ENCODE peak calls at places on chromosome 9, in five cellular contexts. Q is fibroblast of the aortic adventitia, B is transverse colon, Y is heart right ventricle, S is mesothelial cell of epicardium. C is an unnamed sample.

GRCh38 chr9:83233647-83234046 is 170.7 kb upstream of the RASEF start:
- DNase-seq in Q (no peak), B (no peak), Y (no peak), S (no peak), C (no peak)

GRCh38 chr9:128371622-128372117 is 496 bp downstream of the URM1 start:
- DNase-seq in Q (no peak), B (no peak), Y (no peak), S (no peak), C (no peak)

GRCh38 chr9:137382728-137383452 is 40.1 kb downstream of the EXD3 start:
- DNase-seq in Q (no peak), B (no peak), Y (no peak), S (no peak), C (no peak)

GRCh38 chr9:124284237-124284831 is 26.6 kb downstream of the NEK6 start:
- DNase-seq in Q (peak), B (no peak), Y (peak), S (no peak), C (no peak)

GRCh38 chr9:113577525-113578261 is 114.2 kb downstream of the RGS3 start:
- DNase-seq in Q (peak), B (no peak), Y (no peak), S (no peak), C (no peak)

GRCh38 chr9:92607088-92607487 is 62.8 kb downstream of the IPPK start:
- DNase-seq in Q (peak), B (no peak), Y (no peak), S (no peak), C (no peak)

GRCh38 chr9:91178281-91179236 is 183.2 kb downstream of the AUH start:
- DNase-seq in Q (no peak), B (peak), Y (no peak), S (no peak), C (no peak)

GRCh38 chr9:3880851-3881250 is 355.1 kb upstream of the RFX3 start:
- DNase-seq in Q (peak), B (no peak), Y (no peak), S (no peak), C (no peak)

GRCh38 chr9:16542290-16542689 is 328.2 kb downstream of the BNC2 start:
- DNase-seq in Q (no peak), B (no peak), Y (no peak), S (no peak), C (no peak)

GRCh38 chr9:92706218-92706940 is 36.4 kb upstream of the IPPK start:
- DNase-seq in Q (no peak), B (no peak), Y (no peak), S (no peak), C (no peak)

GRCh38 chr9:107019216-107019615 is 156.2 kb downstream of the ZNF462 start:
- DNase-seq in Q (peak), B (no peak), Y (no peak), S (no peak), C (no peak)

GRCh38 chr9:137381501-137382443 is 41.2 kb downstream of the EXD3 start:
- DNase-seq in Q (no peak), B (no peak), Y (no peak), S (no peak), C (no peak)

GRCh38 chr9:98707158-98708102 is 1.3 kb downstream of the GABBR2 start:
- DNase-seq in Q (peak), B (no peak), Y (peak), S (no peak), C (no peak)

GRCh38 chr9:8718121-8718725 is 918.6 kb upstream of the DMAC1 start:
- DNase-seq in Q (peak), B (no peak), Y (no peak), S (no peak), C (no peak)

GRCh38 chr9:16672501-16672900 is 198.0 kb downstream of the BNC2 start:
- DNase-seq in Q (no peak), B (no peak), Y (no peak), S (no peak), C (no peak)

GRCh38 chr9:82332774-82333152 is 344.2 kb downstream of the SPATA31D1 start:
- DNase-seq in Q (no peak), B (no peak), Y (no peak), S (no peak), C (no peak)

GRCh38 chr9:976258-976804 is at the start of gene DMRT3:
- DNase-seq in Q (no peak), B (no peak), Y (no peak), S (peak), C (no peak)

GRCh38 chr9:132589148-132590036 is 7.0 kb downstream of the BARHL1 start:
- DNase-seq in Q (no peak), B (no peak), Y (no peak), S (no peak), C (no peak)

GRCh38 chr9:101738566-101739183 is at the start of gene GRIN3A:
- DNase-seq in Q (no peak), B (peak), Y (peak), S (peak), C (no peak)

GRCh38 chr9:18159254-18159653 is 314.7 kb upstream of the ADAMTSL1 start:
- DNase-seq in Q (no peak), B (no peak), Y (no peak), S (no peak), C (no peak)

GRCh38 chr9:85118990-85119755 is 449.6 kb downstream of the NTRK2 start:
- DNase-seq in Q (peak), B (no peak), Y (no peak), S (no peak), C (no peak)

GRCh38 chr9:115367780-115368179 is 249.8 kb upstream of the TNC start:
- DNase-seq in Q (peak), B (no peak), Y (no peak), S (no peak), C (no peak)

GRCh38 chr9:38443181-38443580 is 18.9 kb upstream of the IGFBPL1 start:
- DNase-seq in Q (no peak), B (no peak), Y (no peak), S (no peak), C (no peak)

GRCh38 chr9:128104171-128104618 is 23.3 kb downstream of the PTGES2 start:
- DNase-seq in Q (peak), B (peak), Y (no peak), S (no peak), C (no peak)

GRCh38 chr9:35029241-35029640 is 39.7 kb downstream of the DNAJB5 start:
- DNase-seq in Q (no peak), B (no peak), Y (no peak), S (no peak), C (no peak)

GRCh38 chr9:84254972-84255371 is 85.6 kb downstream of the SLC28A3 start:
- DNase-seq in Q (no peak), B (peak), Y (no peak), S (no peak), C (no peak)

GRCh38 chr9:79572891-79573696 is 1.3 kb downstream of the TLE4 start:
- DNase-seq in Q (no peak), B (peak), Y (peak), S (peak), C (peak)

GRCh38 chr9:106864533-106865143 is 1.7 kb downstream of the ZNF462 start:
- DNase-seq in Q (peak), B (no peak), Y (no peak), S (no peak), C (no peak)

GRCh38 chr9:4297795-4298254 is 2.0 kb downstream of the GLIS3 start:
- DNase-seq in Q (peak), B (peak), Y (peak), S (peak), C (no peak)

GRCh38 chr9:137666950-137667670 is 48.3 kb downstream of the EHMT1 start:
- DNase-seq in Q (no peak), B (peak), Y (no peak), S (no peak), C (no peak)

GRCh38 chr9:35695801-35696420 is 6.2 kb upstream of the TPM2 start:
- DNase-seq in Q (no peak), B (no peak), Y (no peak), S (no peak), C (no peak)

GRCh38 chr9:130962418-130963316 is 23.6 kb upstream of the FIBCD1 start:
- DNase-seq in Q (peak), B (no peak), Y (no peak), S (no peak), C (no peak)

GRCh38 chr9:83154087-83154736 is 91.3 kb upstream of the RASEF start:
- DNase-seq in Q (peak), B (no peak), Y (no peak), S (no peak), C (no peak)

GRCh38 chr9:82010711-82011110 is 22.1 kb downstream of the SPATA31D1 start:
- DNase-seq in Q (no peak), B (no peak), Y (no peak), S (no peak), C (no peak)

GRCh38 chr9:6552033-6552737 is 93.3 kb downstream of the GLDC start:
- DNase-seq in Q (peak), B (no peak), Y (no peak), S (no peak), C (no peak)
- TF ChIP-seq CTCF in Q (peak), B (no peak), Y (no peak), S (no peak), C (no peak)

DNA sequence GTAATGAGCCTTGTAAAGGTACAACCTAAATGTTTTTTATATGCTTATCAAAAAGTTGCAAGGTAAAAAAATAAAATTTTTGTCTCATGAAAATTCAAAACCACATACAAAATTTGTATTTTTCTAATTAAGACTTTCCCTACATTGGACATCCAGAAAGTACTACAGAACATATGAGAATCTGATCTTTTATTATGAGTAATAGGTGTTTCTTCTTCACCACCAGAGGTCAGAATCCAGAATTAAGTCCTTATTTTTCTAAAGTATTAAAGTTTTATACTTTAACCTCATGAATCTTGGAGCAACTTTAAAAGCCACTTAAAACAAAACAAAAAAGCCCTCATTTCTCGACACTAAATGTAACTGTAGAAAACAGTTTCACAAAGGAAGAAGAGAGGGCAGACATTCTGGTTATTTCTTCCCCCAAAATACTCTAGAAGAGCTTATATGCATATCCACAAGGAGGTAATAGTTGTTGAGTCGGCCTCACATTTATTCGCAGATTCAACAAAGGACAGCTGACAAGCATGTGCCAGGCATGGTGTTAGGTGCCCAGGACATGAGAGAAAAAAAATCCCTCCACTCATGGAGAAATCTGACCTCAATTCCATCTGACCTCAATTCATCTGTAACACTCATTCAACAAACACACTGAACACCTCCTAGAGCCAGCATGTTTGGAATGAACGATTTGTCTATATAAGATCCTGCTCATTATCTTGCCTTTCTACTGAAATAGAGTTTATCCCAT is 69.2 kb downstream of the MLLT3 start:
- DNase-seq in Q (peak), B (no peak), Y (no peak), S (no peak), C (no peak)
- TF ChIP-seq CTCF in Q (peak), B (peak), Y (peak), S (peak), C (peak)

DNA sequence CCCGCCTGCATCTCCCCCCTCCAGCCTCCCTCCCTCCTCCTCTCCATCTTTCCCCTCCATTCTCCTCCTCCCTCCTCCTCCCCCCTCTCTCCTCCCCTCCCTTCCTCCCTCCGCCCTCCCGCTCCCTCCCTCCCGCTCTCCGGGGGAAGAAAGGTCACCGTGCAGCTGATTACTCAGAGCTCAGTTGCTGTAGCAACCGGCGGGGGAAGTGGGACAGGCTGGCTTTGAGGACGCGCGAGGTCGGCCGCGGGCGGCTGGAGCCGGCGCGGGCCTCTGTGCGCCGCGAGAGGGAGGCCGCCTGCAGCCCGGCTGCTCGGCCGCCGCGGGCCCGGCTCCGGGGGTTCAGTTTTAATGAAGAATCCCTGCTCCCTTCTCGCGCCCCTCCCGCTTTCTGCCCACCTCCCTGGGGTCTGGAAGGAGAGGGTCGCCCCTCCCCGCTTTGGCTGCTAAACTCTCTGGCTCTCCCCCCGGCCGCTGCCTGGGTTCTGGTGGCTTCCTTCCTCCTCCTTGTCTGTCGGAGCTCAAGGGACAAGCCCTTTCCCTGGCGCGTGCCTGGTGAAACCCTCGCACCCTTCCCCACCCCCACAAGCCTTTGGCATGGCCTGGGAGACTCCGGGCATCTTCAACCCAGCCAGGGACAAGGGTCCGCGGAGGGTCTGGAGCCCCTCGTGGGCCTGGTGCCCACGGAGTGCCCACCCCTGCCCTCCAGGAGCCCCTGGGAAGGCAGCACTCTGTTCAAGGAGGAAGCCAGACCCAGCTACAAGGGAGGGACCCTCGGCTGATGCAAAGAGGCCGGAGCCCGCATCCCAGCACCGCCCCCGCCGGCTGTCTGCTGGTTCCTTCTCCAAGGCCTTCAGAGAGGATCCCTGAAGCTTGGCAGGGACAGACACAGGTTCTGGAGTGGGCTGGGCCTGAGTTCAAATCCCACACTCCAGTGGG is 160.3 kb downstream of the C9orf50 start:
- DNase-seq in Q (peak), B (peak), Y (peak), S (peak), C (peak)
- TF ChIP-seq CTCF in Q (peak), B (no peak), Y (peak), S (no peak), C (no peak)

DNA sequence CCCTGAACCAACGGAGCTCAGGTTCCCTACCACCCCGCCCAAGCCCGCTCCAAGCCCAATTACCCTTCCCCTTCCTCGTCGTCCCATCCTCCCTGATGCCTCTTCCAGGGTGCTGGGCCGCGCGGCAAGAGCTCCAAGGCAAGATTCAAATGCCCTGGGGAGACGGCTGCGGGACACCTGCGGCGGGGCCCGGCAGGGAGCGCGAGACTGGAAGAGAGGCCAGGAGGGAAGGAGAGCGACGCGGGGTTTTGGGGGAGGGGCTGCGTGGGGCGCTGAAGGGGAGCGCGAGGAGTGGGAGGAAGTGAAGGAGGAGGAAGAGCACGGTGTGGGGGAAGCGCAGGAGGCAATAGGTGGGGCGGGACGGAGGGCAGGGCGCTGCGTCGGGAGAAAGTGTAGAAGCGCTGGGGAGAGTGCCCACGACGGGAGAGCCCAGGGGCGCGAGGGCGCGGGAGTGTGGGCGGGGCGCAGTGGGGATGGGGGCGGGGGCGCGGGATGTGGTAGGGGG is 975 bp upstream of the NXNL2 start:
- DNase-seq in Q (no peak), B (peak), Y (no peak), S (no peak), C (no peak)
- TF ChIP-seq CTCF in Q (peak), B (no peak), Y (no peak), S (no peak), C (no peak)

C was measured in natural killer cell.